ENCODE peak calls at places on chromosome 11, in ten cellular contexts. M is HCT116, H is stomach, K is K562, F is A549, E is ovary, Z is gastrocnemius medialis, T is H1, D is lower leg skin, Q is body of pancreas. W is an unnamed sample.

GRCh38 chr11:118740892-118741291 is 50.1 kb downstream of the DDX6 start:
- DNase-seq in M (no peak), H (no peak), T (no peak), Z (no peak), Q (no peak), F (no peak), E (no peak), D (no peak), K (no peak), W (no peak)

GRCh38 chr11:96393753-96394348 is 4.0 kb downstream of the JRKL start:
- DNase-seq in F (peak; percentile 43), H (no peak), D (no peak), E (no peak), Z (no peak), T (no peak), K (peak; percentile 57), M (peak; percentile 22), Q (no peak), W (peak; percentile 66)

GRCh38 chr11:3102641-3102921 is 45.4 kb upstream of the CARS1 start:
- DNase-seq in H (no peak), D (no peak), K (no peak), T (no peak), M (no peak), F (no peak), Q (no peak), Z (no peak), E (no peak), W (no peak)

GRCh38 chr11:65438257-65439151 is 15.9 kb downstream of the NEAT1 start:
- DNase-seq in Z (no peak), F (peak; percentile 16), D (no peak), T (no peak), M (no peak), K (no peak), H (no peak), Q (no peak), E (no peak), W (no peak)

GRCh38 chr11:27291954-27292641 is 70.9 kb downstream of the CCDC34 start:
- DNase-seq in D (no peak), Z (no peak), K (no peak), T (no peak), H (peak; percentile 43), E (no peak), M (no peak), F (no peak), Q (no peak), W (no peak)

GRCh38 chr11:101487775-101488174 is 96.0 kb downstream of the TRPC6 start:
- DNase-seq in Z (no peak), F (no peak), T (no peak), M (no peak), D (no peak), H (no peak), E (no peak), K (no peak), Q (no peak), W (no peak)

GRCh38 chr11:111221208-111221607 is 24.3 kb upstream of the POU2AF2 start:
- DNase-seq in Q (no peak), T (no peak), E (no peak), M (no peak), K (no peak), F (no peak), Z (no peak), D (no peak), H (no peak), W (no peak)

GRCh38 chr11:15199693-15200092 is 85.0 kb downstream of the INSC start:
- DNase-seq in Z (peak; percentile 65), K (no peak), E (no peak), D (no peak), T (no peak), Q (peak; percentile 70), F (no peak), H (peak; percentile 52), M (no peak), W (no peak)

GRCh38 chr11:74909812-74910211 is 39.1 kb downstream of the XRRA1 start:
- DNase-seq in M (no peak), T (no peak), H (no peak), K (no peak), E (no peak), D (no peak), Q (no peak), Z (no peak), F (no peak), W (no peak)

GRCh38 chr11:13834463-13834862 is 128.1 kb upstream of the SPON1 start:
- DNase-seq in E (no peak), T (peak; percentile 74), Z (no peak), D (no peak), H (no peak), M (no peak), Q (no peak), K (peak; percentile 52), F (peak; percentile 4), W (peak; percentile 3)

GRCh38 chr11:117523680-117524079 is 196.0 kb downstream of the CEP164 start:
- DNase-seq in Q (no peak), D (no peak), Z (no peak), K (no peak), E (no peak), F (no peak), M (no peak), T (no peak), H (no peak), W (no peak)

GRCh38 chr11:22340803-22341581 is 2.8 kb downstream of the SLC17A6 start:
- DNase-seq in F (no peak), K (no peak), T (peak; percentile 77), M (no peak), Z (no peak), H (no peak), E (no peak), Q (no peak), D (no peak), W (no peak)

GRCh38 chr11:125282596-125282914 is 118.0 kb downstream of the PKNOX2 start:
- DNase-seq in T (no peak), K (no peak), Z (no peak), F (no peak), M (no peak), D (no peak), Q (no peak), H (no peak), E (no peak), W (no peak)

GRCh38 chr11:99325807-99326206 is 305.1 kb downstream of the CNTN5 start:
- DNase-seq in M (no peak), D (no peak), E (no peak), Q (no peak), T (no peak), H (no peak), Z (no peak), K (no peak), F (peak; percentile 65), W (peak; percentile 49)

GRCh38 chr11:129620705-129621104 is 194.9 kb upstream of the TMEM45B start:
- DNase-seq in E (no peak), T (no peak), Z (no peak), F (no peak), D (no peak), H (no peak), Q (no peak), K (no peak), M (no peak), W (no peak)

GRCh38 chr11:39365809-39366436 is 2093.5 kb downstream of the LRRC4C start:
- DNase-seq in D (no peak), E (no peak), K (no peak), M (no peak), Q (no peak), F (peak; percentile 31), H (no peak), Z (no peak), T (no peak), W (peak; percentile 27)

GRCh38 chr11:75543808-75544207 is 18.1 kb upstream of the GDPD5 start:
- DNase-seq in D (no peak), Q (no peak), K (peak; percentile 70), T (no peak), E (no peak), M (no peak), Z (no peak), F (no peak), H (no peak), W (no peak)

GRCh38 chr11:77107950-77108349 is 5.3 kb downstream of the OMP start:
- DNase-seq in Z (no peak), K (no peak), F (peak; percentile 73), E (peak; percentile 77), D (no peak), Q (peak; percentile 76), M (peak; percentile 36), T (no peak), H (peak; percentile 81), W (no peak)

GRCh38 chr11:86202013-86202336 is 42.6 kb upstream of the EED start:
- DNase-seq in Q (no peak), M (no peak), H (no peak), K (peak; percentile 55), T (no peak), F (no peak), E (no peak), D (no peak), Z (no peak), W (peak; percentile 81)

GRCh38 chr11:121112498-121113455 is 11.7 kb downstream of the TECTA start:
- DNase-seq in Z (peak; percentile 27), F (peak; percentile 53), H (peak; percentile 64), E (peak; percentile 75), D (peak; percentile 51), Q (peak; percentile 46), T (peak; percentile 56), M (peak; percentile 35), K (peak; percentile 57), W (peak; percentile 69)

GRCh38 chr11:117546431-117547160 is 218.9 kb downstream of the CEP164 start:
- DNase-seq in T (no peak), D (no peak), K (no peak), M (no peak), H (no peak), Q (no peak), E (no peak), Z (no peak), F (no peak), W (no peak)

GRCh38 chr11:72826191-72826941 is 12.2 kb downstream of the ATG16L2 start:
- DNase-seq in D (no peak), H (no peak), T (no peak), Q (no peak), M (no peak), Z (no peak), E (no peak), K (no peak), F (no peak), W (no peak)
- TF ChIP-seq POLR2A in D (no peak), H (no peak), T (no peak), Q (no peak), M (no peak), Z (no peak), E (no peak), K (no peak), F (no peak), W (no peak)

GRCh38 chr11:116221351-116221750 is 551.4 kb downstream of the BUD13 start:
- DNase-seq in Q (no peak), K (no peak), F (no peak), E (no peak), Z (no peak), M (no peak), D (no peak), H (no peak), T (no peak), W (no peak)
- TF ChIP-seq CTCF in Q (no peak), K (no peak), F (no peak), E (no peak), Z (no peak), M (no peak), D (no peak), H (no peak), T (no peak), W (no peak)

GRCh38 chr11:10674991-10675440 is 18.5 kb downstream of the IRAG1 start:
- DNase-seq in D (peak; percentile 49), K (no peak), E (no peak), Z (peak; percentile 69), M (no peak), F (no peak), Q (no peak), T (no peak), H (no peak), W (no peak)
- TF ChIP-seq POLR2A in D (no peak), K (no peak), E (no peak), Z (no peak), M (no peak), F (no peak), Q (no peak), T (no peak), H (no peak), W (no peak)

GRCh38 chr11:55106391-55106790 is 155.6 kb upstream of the TRIM48 start:
- DNase-seq in Q (no peak), Z (no peak), M (no peak), F (peak; percentile 1), K (no peak), D (no peak), T (no peak), H (no peak), E (no peak), W (peak; percentile 1)
- TF ChIP-seq CTCF in Q (no peak), Z (no peak), M (no peak), F (no peak), K (no peak), D (no peak), T (no peak), H (no peak), E (no peak), W (peak; percentile 27)

W was measured in NB4.